ENCODE peak calls at places on chromosome 13, in ten cellular contexts. One of them, this sample, is unnamed.
A peak's percentile ranks its signal among the peaks of the same experiment; 100 is the strongest.

GRCh38 chr13:45695198-45695730 is 6.9 kb upstream of the CBY2 start:
- DNase-seq in SK-N-SH: no peak
- DNase-seq in esophagus muscularis mucosa: peak; percentile 45
- DNase-seq in A549: no peak
- DNase-seq in ovary: no peak
- DNase-seq in tibial nerve: no peak
- DNase-seq in H1: no peak
- DNase-seq in K562: no peak
- DNase-seq in stomach: no peak
- DNase-seq in transverse colon: no peak
- DNase-seq in this sample: no peak

GRCh38 chr13:23160241-23161175 is 20.3 kb upstream of the SGCG start:
- DNase-seq in SK-N-SH: no peak
- DNase-seq in transverse colon: no peak
- DNase-seq in H1: no peak
- DNase-seq in esophagus muscularis mucosa: no peak
- DNase-seq in ovary: no peak
- DNase-seq in stomach: no peak
- DNase-seq in A549: no peak
- DNase-seq in K562: no peak
- DNase-seq in tibial nerve: no peak
- DNase-seq in this sample: peak; percentile 85

GRCh38 chr13:73061478-73062275 is 2.9 kb downstream of the KLF5 start:
- DNase-seq in ovary: no peak
- DNase-seq in K562: no peak
- DNase-seq in tibial nerve: no peak
- DNase-seq in H1: no peak
- DNase-seq in A549: no peak
- DNase-seq in stomach: no peak
- DNase-seq in transverse colon: no peak
- DNase-seq in SK-N-SH: no peak
- DNase-seq in esophagus muscularis mucosa: no peak
- DNase-seq in this sample: no peak

GRCh38 chr13:77519808-77520207 is 15.7 kb upstream of the SCEL start:
- DNase-seq in tibial nerve: no peak
- DNase-seq in SK-N-SH: no peak
- DNase-seq in H1: no peak
- DNase-seq in A549: no peak
- DNase-seq in transverse colon: no peak
- DNase-seq in K562: no peak
- DNase-seq in esophagus muscularis mucosa: peak; percentile 1
- DNase-seq in stomach: no peak
- DNase-seq in ovary: no peak
- DNase-seq in this sample: no peak

GRCh38 chr13:21670006-21670882 is 629 bp upstream of the FGF9 start:
- DNase-seq in esophagus muscularis mucosa: no peak
- DNase-seq in transverse colon: peak; percentile 66
- DNase-seq in SK-N-SH: peak; percentile 62
- DNase-seq in A549: peak; percentile 21
- DNase-seq in ovary: peak; percentile 63
- DNase-seq in stomach: peak; percentile 48
- DNase-seq in H1: no peak
- DNase-seq in tibial nerve: no peak
- DNase-seq in K562: peak; percentile 65
- DNase-seq in this sample: peak; percentile 50

GRCh38 chr13:44317752-44318550 is 55.7 kb upstream of the SERP2 start:
- DNase-seq in H1: no peak
- DNase-seq in stomach: no peak
- DNase-seq in SK-N-SH: no peak
- DNase-seq in tibial nerve: no peak
- DNase-seq in ovary: no peak
- DNase-seq in transverse colon: no peak
- DNase-seq in esophagus muscularis mucosa: no peak
- DNase-seq in K562: no peak
- DNase-seq in A549: no peak
- DNase-seq in this sample: no peak

GRCh38 chr13:46523972-46524737 is 28.8 kb upstream of the LRCH1 start:
- DNase-seq in ovary: no peak
- DNase-seq in A549: no peak
- DNase-seq in tibial nerve: no peak
- DNase-seq in K562: no peak
- DNase-seq in H1: no peak
- DNase-seq in transverse colon: no peak
- DNase-seq in esophagus muscularis mucosa: no peak
- DNase-seq in stomach: no peak
- DNase-seq in SK-N-SH: no peak
- DNase-seq in this sample: no peak

GRCh38 chr13:102870677-102871415 is 25.0 kb downstream of the ERCC5 start:
- DNase-seq in esophagus muscularis mucosa: no peak
- DNase-seq in H1: peak; percentile 33
- DNase-seq in K562: peak; percentile 58
- DNase-seq in stomach: peak; percentile 56
- DNase-seq in A549: peak; percentile 36
- DNase-seq in ovary: peak; percentile 28
- DNase-seq in transverse colon: peak; percentile 48
- DNase-seq in SK-N-SH: peak; percentile 79
- DNase-seq in tibial nerve: no peak
- DNase-seq in this sample: peak; percentile 40

GRCh38 chr13:81487151-81487550 is 1146.2 kb upstream of the SPRY2 start:
- DNase-seq in ovary: no peak
- DNase-seq in K562: peak; percentile 14
- DNase-seq in SK-N-SH: peak; percentile 1
- DNase-seq in stomach: no peak
- DNase-seq in tibial nerve: no peak
- DNase-seq in H1: peak; percentile 15
- DNase-seq in esophagus muscularis mucosa: no peak
- DNase-seq in transverse colon: no peak
- DNase-seq in A549: no peak
- DNase-seq in this sample: no peak

GRCh38 chr13:42110410-42111155 is 62.1 kb downstream of the DGKH start:
- DNase-seq in SK-N-SH: peak; percentile 55
- DNase-seq in esophagus muscularis mucosa: no peak
- DNase-seq in ovary: no peak
- DNase-seq in transverse colon: no peak
- DNase-seq in H1: no peak
- DNase-seq in A549: peak; percentile 36
- DNase-seq in K562: peak; percentile 59
- DNase-seq in tibial nerve: no peak
- DNase-seq in stomach: no peak
- DNase-seq in this sample: no peak

GRCh38 chr13:63107163-63107935 is 1691.7 kb upstream of the PCDH20 start:
- DNase-seq in esophagus muscularis mucosa: no peak
- DNase-seq in SK-N-SH: no peak
- DNase-seq in stomach: no peak
- DNase-seq in A549: peak; percentile 1
- DNase-seq in tibial nerve: no peak
- DNase-seq in H1: no peak
- DNase-seq in ovary: no peak
- DNase-seq in transverse colon: no peak
- DNase-seq in K562: no peak
- DNase-seq in this sample: no peak

GRCh38 chr13:49409008-49409407 is 34.9 kb downstream of the CAB39L start:
- DNase-seq in SK-N-SH: no peak
- DNase-seq in ovary: no peak
- DNase-seq in K562: no peak
- DNase-seq in esophagus muscularis mucosa: no peak
- DNase-seq in tibial nerve: no peak
- DNase-seq in stomach: no peak
- DNase-seq in A549: no peak
- DNase-seq in transverse colon: no peak
- DNase-seq in H1: no peak
- DNase-seq in this sample: no peak

GRCh38 chr13:108528303-108528702 is 101.1 kb upstream of the MYO16 start:
- DNase-seq in A549: no peak
- DNase-seq in tibial nerve: no peak
- DNase-seq in K562: no peak
- DNase-seq in SK-N-SH: no peak
- DNase-seq in stomach: no peak
- DNase-seq in transverse colon: no peak
- DNase-seq in esophagus muscularis mucosa: no peak
- DNase-seq in H1: no peak
- DNase-seq in ovary: no peak
- DNase-seq in this sample: no peak
- TF ChIP-seq EP300 in A549: no peak
- TF ChIP-seq EP300 in tibial nerve: no peak
- TF ChIP-seq EP300 in K562: no peak
- TF ChIP-seq EP300 in SK-N-SH: no peak
- TF ChIP-seq EP300 in stomach: no peak
- TF ChIP-seq EP300 in transverse colon: no peak
- TF ChIP-seq EP300 in esophagus muscularis mucosa: no peak
- TF ChIP-seq EP300 in H1: no peak
- TF ChIP-seq EP300 in ovary: no peak
- TF ChIP-seq EP300 in this sample: no peak

DNA sequence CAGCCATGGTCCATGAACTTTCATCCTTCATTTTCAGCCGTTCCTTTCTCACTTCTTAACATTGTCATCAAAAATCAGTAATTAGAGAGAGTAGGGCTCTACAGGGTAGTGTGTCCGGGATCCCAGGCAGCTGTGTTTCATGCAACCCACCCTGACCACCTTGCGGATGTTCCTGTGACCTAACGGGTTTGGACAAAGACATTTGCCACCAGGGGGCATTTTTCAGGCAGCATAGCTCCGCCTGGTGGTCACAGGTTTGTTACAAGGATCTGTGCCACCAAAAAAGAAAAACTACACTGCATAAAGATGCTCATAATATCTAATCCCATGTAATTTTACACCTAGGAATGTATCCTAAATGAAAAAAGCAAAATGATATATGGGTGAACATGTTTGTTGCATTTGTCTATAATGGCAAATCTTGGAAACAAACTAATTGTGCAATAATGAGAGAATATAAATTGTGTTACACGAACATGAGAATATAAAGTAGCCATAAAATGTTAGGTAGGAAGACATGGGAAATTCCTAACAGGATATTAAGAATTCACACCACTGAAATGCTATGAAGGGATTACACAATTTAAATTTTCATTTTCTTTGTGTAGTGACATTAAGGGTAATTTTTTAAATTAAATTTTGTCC is 123.0 kb downstream of the SLC7A1 start:
- DNase-seq in K562: peak; percentile 69
- DNase-seq in ovary: no peak
- DNase-seq in stomach: peak; percentile 47
- DNase-seq in SK-N-SH: peak; percentile 72
- DNase-seq in tibial nerve: no peak
- DNase-seq in H1: no peak
- DNase-seq in transverse colon: peak; percentile 51
- DNase-seq in A549: peak; percentile 28
- DNase-seq in esophagus muscularis mucosa: no peak
- DNase-seq in this sample: no peak
- TF ChIP-seq EP300 in K562: no peak
- TF ChIP-seq EP300 in ovary: no peak
- TF ChIP-seq EP300 in stomach: no peak
- TF ChIP-seq EP300 in SK-N-SH: no peak
- TF ChIP-seq EP300 in tibial nerve: no peak
- TF ChIP-seq EP300 in H1: no peak
- TF ChIP-seq EP300 in transverse colon: no peak
- TF ChIP-seq EP300 in A549: no peak
- TF ChIP-seq EP300 in esophagus muscularis mucosa: no peak
- TF ChIP-seq EP300 in this sample: no peak

GRCh38 chr13:31765441-31765840 is 26.1 kb downstream of the RXFP2 start:
- DNase-seq in esophagus muscularis mucosa: no peak
- DNase-seq in SK-N-SH: no peak
- DNase-seq in ovary: no peak
- DNase-seq in H1: no peak
- DNase-seq in tibial nerve: no peak
- DNase-seq in A549: no peak
- DNase-seq in stomach: no peak
- DNase-seq in K562: no peak
- DNase-seq in transverse colon: no peak
- DNase-seq in this sample: no peak

GRCh38 chr13:31764556-31764955 is 25.2 kb downstream of the RXFP2 start:
- DNase-seq in ovary: no peak
- DNase-seq in esophagus muscularis mucosa: no peak
- DNase-seq in H1: no peak
- DNase-seq in stomach: no peak
- DNase-seq in tibial nerve: no peak
- DNase-seq in A549: no peak
- DNase-seq in SK-N-SH: no peak
- DNase-seq in transverse colon: no peak
- DNase-seq in K562: no peak
- DNase-seq in this sample: no peak

GRCh38 chr13:31768351-31768750 is 29.0 kb downstream of the RXFP2 start:
- DNase-seq in esophagus muscularis mucosa: no peak
- DNase-seq in A549: no peak
- DNase-seq in tibial nerve: no peak
- DNase-seq in ovary: no peak
- DNase-seq in stomach: no peak
- DNase-seq in K562: no peak
- DNase-seq in H1: no peak
- DNase-seq in transverse colon: no peak
- DNase-seq in SK-N-SH: no peak
- DNase-seq in this sample: no peak

GRCh38 chr13:31769581-31769980 is 30.3 kb downstream of the RXFP2 start:
- DNase-seq in SK-N-SH: no peak
- DNase-seq in ovary: no peak
- DNase-seq in H1: no peak
- DNase-seq in transverse colon: no peak
- DNase-seq in stomach: no peak
- DNase-seq in A549: no peak
- DNase-seq in tibial nerve: no peak
- DNase-seq in esophagus muscularis mucosa: no peak
- DNase-seq in K562: no peak
- DNase-seq in this sample: no peak

DNA sequence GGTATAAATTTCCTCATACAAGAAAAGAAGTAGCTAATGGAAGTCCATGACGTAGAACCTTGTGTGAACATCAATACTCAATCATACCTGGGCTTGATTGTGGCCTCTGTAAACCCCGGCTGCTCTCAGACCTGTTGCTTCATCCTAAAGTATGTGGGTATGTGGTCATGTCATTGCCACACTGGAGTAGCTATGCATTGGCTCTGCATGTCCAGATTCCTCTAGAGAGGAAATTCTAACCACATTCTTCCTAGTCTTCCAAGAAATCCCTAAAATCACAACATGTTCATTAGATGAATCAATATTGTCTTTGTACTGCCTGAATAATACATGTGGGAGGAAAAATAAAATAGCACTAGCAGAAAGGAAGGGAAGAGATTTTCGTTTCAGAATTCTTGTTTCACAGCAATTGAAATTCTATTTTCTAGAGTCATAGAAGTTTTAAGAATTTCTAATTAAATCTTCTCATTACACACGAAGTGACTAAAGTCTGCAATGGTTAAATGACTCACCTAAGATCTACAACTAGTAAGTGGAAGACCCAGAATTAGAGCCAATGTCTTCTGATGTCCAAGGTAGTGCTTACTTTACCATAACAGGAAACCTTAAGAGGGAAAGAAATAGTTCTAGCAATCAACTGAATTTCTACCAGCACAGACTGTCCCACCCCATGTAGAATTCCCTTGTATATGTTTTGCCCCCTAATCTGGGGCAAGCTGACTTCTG is 28.0 kb downstream of the RXFP2 start:
- DNase-seq in transverse colon: no peak
- DNase-seq in esophagus muscularis mucosa: no peak
- DNase-seq in H1: no peak
- DNase-seq in ovary: no peak
- DNase-seq in stomach: no peak
- DNase-seq in A549: no peak
- DNase-seq in SK-N-SH: no peak
- DNase-seq in tibial nerve: no peak
- DNase-seq in K562: no peak
- DNase-seq in this sample: no peak
- TF ChIP-seq EP300 in transverse colon: no peak
- TF ChIP-seq EP300 in esophagus muscularis mucosa: no peak
- TF ChIP-seq EP300 in H1: no peak
- TF ChIP-seq EP300 in ovary: no peak
- TF ChIP-seq EP300 in stomach: no peak
- TF ChIP-seq EP300 in A549: no peak
- TF ChIP-seq EP300 in SK-N-SH: peak; percentile 17
- TF ChIP-seq EP300 in tibial nerve: peak; percentile 74
- TF ChIP-seq EP300 in K562: no peak
- TF ChIP-seq EP300 in this sample: no peak

GRCh38 chr13:113544071-113544891 is 40.3 kb upstream of the TFDP1 start:
- DNase-seq in transverse colon: no peak
- DNase-seq in SK-N-SH: peak; percentile 87
- DNase-seq in esophagus muscularis mucosa: no peak
- DNase-seq in tibial nerve: no peak
- DNase-seq in H1: no peak
- DNase-seq in K562: peak; percentile 15
- DNase-seq in A549: no peak
- DNase-seq in stomach: no peak
- DNase-seq in ovary: no peak
- DNase-seq in this sample: peak; percentile 75
- TF ChIP-seq EP300 in transverse colon: no peak
- TF ChIP-seq EP300 in SK-N-SH: no peak
- TF ChIP-seq EP300 in esophagus muscularis mucosa: no peak
- TF ChIP-seq EP300 in tibial nerve: no peak
- TF ChIP-seq EP300 in H1: no peak
- TF ChIP-seq EP300 in K562: no peak
- TF ChIP-seq EP300 in A549: no peak
- TF ChIP-seq EP300 in stomach: no peak
- TF ChIP-seq EP300 in ovary: no peak
- TF ChIP-seq EP300 in this sample: no peak

This sample was measured in upper lobe of left lung.